ENCODE peak calls at places on chromosomes 6 and 20, in six cellular contexts. U is fibroblast of pulmonary artery; O is neural crest cell; G is CD8-positive, alpha-beta T cell; D is ascending aorta; R is IMR-90. Q is an unnamed sample.

GRCh38 chr6:1202201-1202600 is 109.7 kb upstream of the FOXQ1 start:
- DNase-seq in G (no peak), O (no peak), U (no peak), D (no peak), R (no peak), Q (no peak)

GRCh38 chr6:47919875-47920274 is 138.0 kb downstream of the OPN5 start:
- DNase-seq in D (no peak), U (no peak), G (no peak), R (no peak), O (no peak), Q (no peak)

GRCh38 chr6:2765896-2766766 is 938 bp downstream of the WRNIP1 start:
- DNase-seq in O (peak), G (no peak), R (peak), D (peak), U (peak), Q (no peak)

GRCh38 chr6:13425971-13426931 is 61.1 kb downstream of the GFOD1 start:
- DNase-seq in D (peak), U (peak), G (no peak), O (no peak), R (peak), Q (no peak)

GRCh38 chr20:38935285-38935684 is 9.1 kb downstream of the FAM83D start:
- DNase-seq in O (no peak), D (no peak), G (no peak), U (peak), R (no peak), Q (no peak)

GRCh38 chr20:10111144-10111771 is 76.5 kb downstream of the ANKEF1 start:
- DNase-seq in R (no peak), O (no peak), U (no peak), D (no peak), G (no peak), Q (no peak)

GRCh38 chr20:60446273-60447111 is 488.3 kb downstream of the CDH26 start:
- DNase-seq in R (no peak), O (no peak), U (no peak), G (no peak), D (no peak), Q (no peak)

GRCh38 chr20:20443509-20443908 is 75.6 kb downstream of the INSM1 start:
- DNase-seq in R (no peak), U (no peak), O (no peak), G (no peak), D (no peak), Q (no peak)

GRCh38 chr6:127120787-127121636 is 2.5 kb downstream of the RSPO3 start:
- DNase-seq in G (peak), U (peak), R (peak), D (no peak), O (peak), Q (peak)
- TF ChIP-seq CTCF in G (peak), U (peak), R (peak), D (no peak), O (peak), Q (peak)

DNA sequence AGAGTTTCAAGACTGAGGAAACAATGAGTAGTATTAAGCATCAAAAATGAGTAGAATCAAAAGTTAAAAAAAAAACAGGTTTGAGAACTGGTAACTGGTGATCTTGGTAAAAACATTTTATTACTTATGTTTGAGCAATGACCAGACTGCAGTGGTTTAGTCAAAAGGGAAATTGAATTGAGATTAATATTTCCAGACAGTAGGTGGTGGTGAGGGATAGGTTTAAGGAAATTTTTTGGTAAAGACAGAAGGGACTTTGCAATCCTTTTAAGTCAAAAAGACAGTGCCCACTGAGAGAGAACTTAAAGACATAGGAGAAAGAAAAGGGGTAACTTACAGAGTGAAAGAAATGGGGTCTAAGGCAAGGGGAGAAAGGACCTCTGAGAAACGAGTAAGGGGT is 156.9 kb downstream of the ASCC3 start:
- DNase-seq in R (no peak), O (no peak), G (no peak), U (no peak), D (no peak), Q (no peak)
- TF ChIP-seq CTCF in R (no peak), O (no peak), G (no peak), U (no peak), D (no peak), Q (no peak)

GRCh38 chr20:43506238-43506637 is 1.3 kb upstream of the L3MBTL1 start:
- DNase-seq in U (no peak), D (no peak), G (no peak), O (no peak), R (no peak), Q (no peak)

GRCh38 chr20:43511879-43512278 is 4.4 kb downstream of the L3MBTL1 start:
- DNase-seq in D (no peak), G (no peak), U (no peak), R (no peak), O (no peak), Q (no peak)

GRCh38 chr20:43508106-43508505 is 609 bp downstream of the L3MBTL1 start:
- DNase-seq in R (no peak), D (peak), G (no peak), O (no peak), U (no peak), Q (no peak)

GRCh38 chr20:43507150-43508080 is at the start of gene L3MBTL1:
- DNase-seq in D (no peak), U (peak), O (peak), G (no peak), R (peak), Q (no peak)

GRCh38 chr20:43508604-43509040 is 1.1 kb downstream of the L3MBTL1 start:
- DNase-seq in U (peak), O (peak), G (no peak), D (no peak), R (no peak), Q (no peak)
- TF ChIP-seq CTCF in U (no peak), O (peak), G (no peak), D (no peak), R (no peak), Q (no peak)

DNA sequence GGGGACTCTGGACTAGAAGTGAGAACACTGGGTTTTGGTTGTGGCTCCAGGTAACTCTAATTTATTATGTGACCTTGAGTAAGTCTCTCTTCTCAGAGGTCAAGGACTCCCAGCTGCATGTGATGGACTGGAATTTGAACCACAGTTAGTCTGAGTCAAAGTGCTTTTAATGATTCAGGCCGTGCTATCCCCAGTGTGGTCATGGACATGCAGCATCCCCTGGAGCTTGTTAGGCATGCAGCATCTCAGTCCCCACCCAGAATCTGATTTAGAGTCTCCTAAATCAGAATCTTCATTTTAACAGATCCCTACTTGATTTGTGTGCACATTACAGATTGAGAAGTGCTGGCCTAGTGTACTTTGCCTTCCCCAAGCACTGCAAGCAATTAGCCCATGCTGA is 74.2 kb downstream of the TOX2 start:
- DNase-seq in R (peak), O (no peak), G (no peak), U (no peak), D (no peak), Q (no peak)
- TF ChIP-seq CTCF in R (peak), O (no peak), G (no peak), U (no peak), D (no peak), Q (peak)

GRCh38 chr20:37758332-37758731 is 64.5 kb downstream of the CTNNBL1 start:
- DNase-seq in D (no peak), G (no peak), R (no peak), O (no peak), U (no peak), Q (no peak)
- TF ChIP-seq CTCF in D (no peak), G (no peak), R (no peak), O (no peak), U (peak), Q (no peak)

Q was measured in AG09319.